ENCODE peak calls at places on chromosomes 7 and 10, in four cellular contexts. N is SK-MEL-5; F is tibial artery; Y is stimulated activated CD4-positive, alpha-beta T cell treated with anti-CD3 and anti-CD28 coated beads, Interleukin-4, amount 100 ng/mL, for 24 hours. V is an unnamed sample.

GRCh38 chr7:9036080-9036479 is 602.7 kb downstream of the NXPH1 start:
- DNase-seq in Y (no peak), N (no peak), F (no peak), V (no peak)

GRCh38 chr7:2802082-2802481 is 42.0 kb downstream of the GNA12 start:
- DNase-seq in N (no peak), Y (no peak), F (no peak), V (no peak)

GRCh38 chr7:140525741-140526140 is 46.4 kb upstream of the MKRN1 start:
- DNase-seq in F (no peak), N (no peak), Y (no peak), V (no peak)

GRCh38 chr10:3838723-3839437 is 53.9 kb upstream of the KLF6 start:
- DNase-seq in N (no peak), F (no peak), Y (no peak), V (no peak)

GRCh38 chr10:97923057-97923456 is 73.4 kb downstream of the GOLGA7B start:
- DNase-seq in Y (no peak), F (no peak), N (no peak), V (no peak)

GRCh38 chr7:65731562-65732035 is 141.3 kb upstream of the VKORC1L1 start:
- DNase-seq in Y (peak; percentile 4), N (no peak), F (no peak), V (no peak)

GRCh38 chr7:122166260-122166659 is 22.2 kb upstream of the AASS start:
- DNase-seq in N (no peak), Y (no peak), F (no peak), V (no peak)

GRCh38 chr7:141362580-141363435 is 188.4 kb upstream of the AGK start:
- DNase-seq in Y (no peak), N (no peak), F (no peak), V (no peak)

GRCh38 chr7:66697451-66698438 is 42.8 kb upstream of the RABGEF1 start:
- DNase-seq in N (no peak), F (peak; percentile 92), Y (no peak), V (peak; percentile 73)

GRCh38 chr7:36304099-36304425 is 85.6 kb upstream of the ANLN start:
- DNase-seq in F (no peak), Y (no peak), N (no peak), V (peak; percentile 20)

GRCh38 chr10:113650172-113650571 is 13.7 kb downstream of the NRAP start:
- DNase-seq in Y (no peak), N (no peak), F (no peak), V (no peak)

GRCh38 chr7:103714377-103714927 is 268.4 kb upstream of the SLC26A5 start:
- DNase-seq in Y (no peak), F (no peak), N (no peak), V (no peak)

GRCh38 chr10:48309711-48310226 is 3.3 kb downstream of the MAPK8 start:
- DNase-seq in Y (no peak), N (no peak), F (no peak), V (no peak)